ENCODE peak calls at places on chromosomes 5 and 9, in four cellular contexts. One of them, this sample, is unnamed.

GRCh38 chr9:89475891-89476440 is 21.9 kb downstream of the SEMA4D start:
- DNase-seq in posterior vena cava: peak; percentile 81
- DNase-seq in retina: no peak
- DNase-seq in EH: no peak
- DNase-seq in this sample: no peak

GRCh38 chr5:141521244-141521781 is 32.4 kb downstream of the PCDHGC5 start:
- DNase-seq in EH: peak; percentile 99
- DNase-seq in retina: no peak
- DNase-seq in posterior vena cava: no peak
- DNase-seq in this sample: peak; percentile 61

GRCh38 chr9:12640021-12640587 is 53.1 kb upstream of the TYRP1 start:
- DNase-seq in retina: peak; percentile 64
- DNase-seq in EH: peak; percentile 38
- DNase-seq in posterior vena cava: no peak
- DNase-seq in this sample: peak; percentile 72

GRCh38 chr5:171418316-171418981 is 998 bp upstream of the FGF18 start:
- DNase-seq in posterior vena cava: peak; percentile 95
- DNase-seq in EH: peak; percentile 85
- DNase-seq in retina: peak; percentile 95
- DNase-seq in this sample: peak; percentile 95

GRCh38 chr5:16033196-16033925 is 146.2 kb downstream of the MARCHF11 start:
- DNase-seq in EH: peak; percentile 6
- DNase-seq in retina: no peak
- DNase-seq in posterior vena cava: no peak
- DNase-seq in this sample: no peak

GRCh38 chr9:93674580-93675335 is 98.4 kb downstream of the PHF2 start:
- DNase-seq in retina: no peak
- DNase-seq in posterior vena cava: peak; percentile 58
- DNase-seq in EH: no peak
- DNase-seq in this sample: no peak

GRCh38 chr5:5344051-5344571 is 78.4 kb upstream of the ICE1 start:
- DNase-seq in EH: peak; percentile 31
- DNase-seq in posterior vena cava: no peak
- DNase-seq in retina: no peak
- DNase-seq in this sample: no peak

GRCh38 chr9:96720435-96720834 is 57.5 kb downstream of the ZNF510 start:
- DNase-seq in EH: no peak
- DNase-seq in retina: no peak
- DNase-seq in posterior vena cava: no peak
- DNase-seq in this sample: no peak

GRCh38 chr9:123556464-123557435 is 200.8 kb downstream of the CRB2 start:
- DNase-seq in posterior vena cava: no peak
- DNase-seq in EH: peak; percentile 48
- DNase-seq in retina: no peak
- DNase-seq in this sample: no peak

GRCh38 chr5:37715957-37716356 is 123.9 kb downstream of the GDNF start:
- DNase-seq in retina: no peak
- DNase-seq in posterior vena cava: no peak
- DNase-seq in EH: no peak
- DNase-seq in this sample: no peak

GRCh38 chr5:1878050-1878849 is 4.5 kb downstream of the IRX4 start:
- DNase-seq in retina: peak; percentile 48
- DNase-seq in EH: no peak
- DNase-seq in posterior vena cava: no peak
- DNase-seq in this sample: peak; percentile 58

GRCh38 chr9:109989296-109989695 is 209.3 kb downstream of the PALM2AKAP2 start:
- DNase-seq in EH: peak; percentile 69
- DNase-seq in posterior vena cava: no peak
- DNase-seq in retina: no peak
- DNase-seq in this sample: no peak

GRCh38 chr5:159905496-159905895 is 10.8 kb upstream of the ADRA1B start:
- DNase-seq in retina: no peak
- DNase-seq in EH: peak; percentile 94
- DNase-seq in posterior vena cava: no peak
- DNase-seq in this sample: no peak

GRCh38 chr5:3654515-3654914 is 58.9 kb downstream of the IRX1 start:
- DNase-seq in posterior vena cava: no peak
- DNase-seq in EH: no peak
- DNase-seq in retina: no peak
- DNase-seq in this sample: no peak

GRCh38 chr5:159324097-159324760 is 6.1 kb downstream of the IL12B start:
- DNase-seq in EH: peak; percentile 81
- DNase-seq in posterior vena cava: no peak
- DNase-seq in retina: no peak
- DNase-seq in this sample: no peak

GRCh38 chr5:131379723-131380122 is 115.9 kb downstream of the CDC42SE2 start:
- DNase-seq in retina: no peak
- DNase-seq in posterior vena cava: no peak
- DNase-seq in EH: peak; percentile 57
- DNase-seq in this sample: no peak

GRCh38 chr9:110742741-110743371 is 74.3 kb downstream of the MUSK start:
- DNase-seq in EH: peak; percentile 82
- DNase-seq in posterior vena cava: no peak
- DNase-seq in retina: peak; percentile 9
- DNase-seq in this sample: peak; percentile 84

GRCh38 chr5:144142030-144142825 is 28.2 kb downstream of the YIPF5 start:
- DNase-seq in posterior vena cava: no peak
- DNase-seq in retina: peak; percentile 40
- DNase-seq in EH: peak; percentile 65
- DNase-seq in this sample: peak; percentile 65